ENCODE peak calls at places on chromosomes 1 and 21, in ten cellular contexts. Z is breast epithelium; O is IMR-90; F is PC-3; V is H1; P is heart left ventricle; N is foreskin keratinocyte; Y is upper lobe of right lung; B is CD4-positive, alpha-beta T cell; M is tibial nerve. A is an unnamed sample.

GRCh38 chr21:29673096-29673610 is 266.6 kb downstream of the GRIK1 start:
- DNase-seq in Z (no peak), O (no peak), F (no peak), V (no peak), P (no peak), N (no peak), Y (no peak), B (no peak), M (no peak), A (no peak)

GRCh38 chr1:180639871-180640270 is 8.0 kb downstream of the XPR1 start:
- DNase-seq in Z (no peak), O (no peak), F (no peak), V (no peak), P (no peak), N (no peak), Y (no peak), B (no peak), M (no peak), A (no peak)

GRCh38 chr21:31901342-31901741 is 28.5 kb downstream of the HUNK start:
- DNase-seq in Z (no peak), O (no peak), F (no peak), V (no peak), P (no peak), N (no peak), Y (no peak), B (no peak), M (no peak), A (no peak)

GRCh38 chr1:215581896-215582295 is 14.8 kb downstream of the KCTD3 start:
- DNase-seq in Z (no peak), O (no peak), F (peak), V (no peak), P (no peak), N (no peak), Y (no peak), B (no peak), M (no peak), A (no peak)

GRCh38 chr1:212629450-212630158 is 21.0 kb downstream of the ATF3 start:
- DNase-seq in Z (no peak), O (no peak), F (no peak), V (no peak), P (no peak), N (no peak), Y (no peak), B (no peak), M (no peak), A (no peak)

GRCh38 chr1:76086597-76086996 is 12.1 kb downstream of the ST6GALNAC3 start:
- DNase-seq in Z (no peak), O (no peak), F (peak), V (no peak), P (no peak), N (no peak), Y (no peak), B (no peak), M (no peak), A (no peak)

GRCh38 chr1:32828341-32828740 is 10.9 kb downstream of the S100PBP start:
- DNase-seq in Z (no peak), O (peak), F (peak), V (no peak), P (no peak), N (no peak), Y (no peak), B (no peak), M (no peak), A (no peak)

GRCh38 chr1:58881471-58881994 is 97.7 kb upstream of the JUN start:
- DNase-seq in Z (no peak), O (peak), F (peak), V (no peak), P (no peak), N (peak), Y (no peak), B (no peak), M (peak), A (peak)

GRCh38 chr1:180542113-180542512 is 16.7 kb upstream of the OVAAL start:
- DNase-seq in Z (peak), O (no peak), F (no peak), V (no peak), P (no peak), N (no peak), Y (no peak), B (no peak), M (no peak), A (no peak)

GRCh38 chr1:160544647-160545046 is 21.6 kb upstream of the SLAMF6 start:
- DNase-seq in Z (no peak), O (peak), F (peak), V (no peak), P (no peak), N (no peak), Y (no peak), B (no peak), M (no peak), A (no peak)

GRCh38 chr1:3469849-3470649 is 15.6 kb downstream of the ARHGEF16 start:
- DNase-seq in Z (no peak), O (no peak), F (no peak), V (no peak), P (no peak), N (no peak), Y (peak), B (no peak), M (no peak), A (no peak)

GRCh38 chr1:33036051-33036525 is 595 bp downstream of the AK2 start:
- DNase-seq in Z (no peak), O (peak), F (peak), V (no peak), P (no peak), N (peak), Y (no peak), B (no peak), M (no peak), A (no peak)

GRCh38 chr1:38090796-38091195 is 44.2 kb upstream of the POU3F1 start:
- DNase-seq in Z (no peak), O (no peak), F (no peak), V (no peak), P (no peak), N (no peak), Y (no peak), B (no peak), M (no peak), A (no peak)

GRCh38 chr21:30580132-30580531 is 10.1 kb downstream of the KRTAP22-2 start:
- DNase-seq in Z (no peak), O (no peak), F (peak), V (no peak), P (no peak), N (no peak), Y (no peak), B (no peak), M (no peak), A (no peak)

GRCh38 chr1:246814890-246815289 is 90.7 kb downstream of the SCCPDH start:
- DNase-seq in Z (no peak), O (no peak), F (no peak), V (no peak), P (no peak), N (no peak), Y (no peak), B (no peak), M (no peak), A (no peak)

GRCh38 chr1:46558966-46559365 is 7.5 kb upstream of the KNCN start:
- DNase-seq in Z (no peak), O (no peak), F (no peak), V (no peak), P (no peak), N (no peak), Y (no peak), B (no peak), M (no peak), A (peak)

GRCh38 chr21:29403291-29403690 is 104.6 kb downstream of the BACH1 start:
- DNase-seq in Z (no peak), O (peak), F (no peak), V (no peak), P (no peak), N (no peak), Y (no peak), B (no peak), M (no peak), A (no peak)

DNA sequence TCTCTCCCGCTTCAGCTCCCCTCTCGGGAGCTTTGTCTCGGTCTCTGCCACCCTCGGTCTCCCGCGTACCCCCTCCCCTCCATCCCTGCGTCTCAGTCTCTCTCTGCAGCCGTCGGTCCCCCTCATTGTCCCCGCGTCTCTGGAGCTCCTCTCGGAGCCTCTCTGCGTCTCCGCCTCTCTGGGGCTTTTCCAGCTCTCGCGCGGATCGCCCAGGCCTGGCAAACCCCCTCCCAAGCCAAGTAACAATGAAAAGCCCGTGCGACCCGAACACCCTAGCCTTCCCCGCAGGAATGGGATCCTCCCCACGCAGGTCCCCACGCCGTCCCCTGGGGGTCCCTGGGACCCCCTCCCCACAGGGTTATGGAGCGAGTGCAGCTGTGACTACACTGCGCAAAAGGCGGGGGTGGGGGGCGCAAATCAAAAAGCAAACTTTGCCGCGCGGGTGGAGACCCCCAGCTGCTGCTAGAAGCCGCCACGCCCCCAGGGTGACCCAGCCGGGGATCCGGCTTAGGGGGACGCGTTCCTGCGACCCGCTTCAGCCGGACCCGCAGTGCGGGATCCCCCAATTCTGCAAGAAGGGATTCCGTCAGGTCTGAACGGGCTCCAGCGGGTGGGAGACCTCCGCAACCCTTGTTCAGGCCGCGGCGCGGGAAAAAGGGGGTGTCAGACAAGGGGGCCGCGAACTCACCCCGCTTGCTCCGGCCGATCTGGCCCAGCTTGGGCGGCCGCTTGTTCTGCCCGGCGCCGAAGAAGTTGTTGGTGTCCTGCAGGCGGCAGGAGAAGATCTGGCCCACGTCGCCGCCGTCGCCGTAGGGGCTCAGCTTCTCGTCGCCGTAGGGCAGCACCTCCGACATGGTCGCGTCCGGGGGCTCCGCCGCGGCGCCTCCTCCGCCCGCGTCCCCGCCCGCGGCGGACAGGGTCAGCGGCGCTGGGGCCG is 1.2 kb downstream of the CAMK2N1 start:
- DNase-seq in Z (no peak), O (no peak), F (no peak), V (no peak), P (no peak), N (no peak), Y (peak), B (no peak), M (no peak), A (no peak)
- H3K27ac ChIP-seq in Z (peak), O (peak), F (peak), V (no peak), P (peak), N (peak), Y (peak), B (no peak), M (no peak), A (peak)

DNA sequence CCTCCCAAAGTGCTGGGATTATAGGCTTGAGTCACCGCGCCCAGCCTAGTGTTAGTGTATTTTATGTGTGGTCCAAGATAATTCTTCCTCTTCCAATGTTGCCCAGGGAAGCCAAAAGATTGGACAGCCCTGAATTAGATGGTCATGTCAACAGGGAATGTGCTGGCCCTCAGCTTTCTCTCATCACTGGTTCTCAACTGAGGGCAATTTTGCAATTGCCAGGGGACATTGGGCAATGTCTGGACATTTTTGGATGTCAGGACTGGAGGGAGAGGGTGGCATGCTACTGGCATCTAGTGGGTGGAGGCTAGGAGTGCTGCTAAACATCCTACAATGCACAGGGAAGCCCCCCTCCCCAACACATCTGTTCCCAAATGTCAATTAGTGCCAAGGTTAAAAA is 95.0 kb downstream of the LAMC2 start:
- DNase-seq in Z (no peak), O (peak), F (peak), V (no peak), P (no peak), N (no peak), Y (no peak), B (no peak), M (peak), A (peak)
- TF ChIP-seq CTCF in Z (no peak), O (no peak), F (no peak), V (peak), P (no peak), N (no peak), Y (no peak), B (no peak), M (no peak), A (no peak)

GRCh38 chr1:213989071-213989739 is 1.4 kb downstream of the PROX1 start:
- DNase-seq in Z (no peak), O (no peak), F (no peak), V (no peak), P (peak), N (no peak), Y (no peak), B (no peak), M (no peak), A (no peak)
- H3K27ac ChIP-seq in Z (peak), O (no peak), F (no peak), V (no peak), P (peak), N (no peak), Y (no peak), B (no peak), M (no peak), A (no peak)

GRCh38 chr1:210189426-210189825 is 43.2 kb upstream of the SERTAD4 start:
- DNase-seq in Z (no peak), O (no peak), F (no peak), V (no peak), P (no peak), N (no peak), Y (no peak), B (no peak), M (no peak), A (no peak)

GRCh38 chr1:210185063-210185462 is 47.5 kb upstream of the SERTAD4 start:
- DNase-seq in Z (no peak), O (no peak), F (no peak), V (no peak), P (no peak), N (no peak), Y (no peak), B (no peak), M (no peak), A (no peak)
- TF ChIP-seq CTCF in Z (no peak), O (no peak), F (no peak), V (no peak), P (no peak), N (peak), Y (no peak), B (no peak), M (no peak), A (no peak)

DNA sequence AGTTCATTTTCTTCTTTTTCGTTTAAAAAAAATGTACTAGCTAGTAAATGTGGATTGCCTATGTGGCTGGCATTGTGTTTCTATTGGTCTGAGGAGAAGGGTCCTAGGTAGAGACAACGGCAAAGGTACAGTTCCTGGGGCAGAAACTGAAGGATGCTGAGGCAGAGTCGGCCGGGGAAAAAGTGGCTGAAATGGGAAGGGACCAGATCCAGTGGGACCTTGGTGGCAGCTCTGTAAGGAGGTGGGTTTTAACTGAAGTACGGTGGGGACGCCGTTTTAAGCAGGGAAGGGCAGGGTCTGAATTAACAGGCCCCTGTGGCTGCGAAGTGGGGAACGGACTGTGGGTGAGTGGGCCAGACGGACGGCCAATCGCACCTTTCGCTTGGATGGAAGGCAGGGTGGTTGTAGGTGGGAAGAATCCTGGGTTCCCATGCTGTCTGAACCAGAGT is 420 bp upstream of the VPS13D start:
- DNase-seq in Z (no peak), O (no peak), F (no peak), V (no peak), P (no peak), N (no peak), Y (no peak), B (no peak), M (no peak), A (no peak)
- H3K27ac ChIP-seq in Z (no peak), O (no peak), F (no peak), V (no peak), P (peak), N (no peak), Y (no peak), B (no peak), M (no peak), A (no peak)